ENCODE peak calls at places on chromosomes 11 and 22, in seven cellular contexts. One of them, this sample, is unnamed.
A peak's percentile ranks its signal among the peaks of the same experiment; 100 is the strongest.

GRCh38 chr22:27585141-27585540 is 216.4 kb downstream of the MN1 start:
- DNase-seq in stimulated activated naive B cell treated with anti-CD40 and anti-IgM and Interleukin-4, amounts not matched to agents 10 μg/mL and 1 μg/mL and 100 μg/mL, for 72 hours: no peak
- DNase-seq in AG20443: no peak
- DNase-seq in activated CD8-positive, alpha-beta T cell treated with anti-CD3 and anti-CD28 coated beads, Interleukin-2, amount 10 ng/mL, durations not matched to agents 7 days and 5 days: no peak
- DNase-seq in mesothelial cell of epicardium: no peak
- DNase-seq in heart left ventricle: no peak
- DNase-seq in T-helper 2 cell: no peak
- DNase-seq in this sample: no peak

GRCh38 chr11:12692238-12693074 is 18.2 kb downstream of the TEAD1 start:
- DNase-seq in stimulated activated naive B cell treated with anti-CD40 and anti-IgM and Interleukin-4, amounts not matched to agents 10 μg/mL and 1 μg/mL and 100 μg/mL, for 72 hours: no peak
- DNase-seq in AG20443: peak; percentile 82
- DNase-seq in activated CD8-positive, alpha-beta T cell treated with anti-CD3 and anti-CD28 coated beads, Interleukin-2, amount 10 ng/mL, durations not matched to agents 7 days and 5 days: no peak
- DNase-seq in mesothelial cell of epicardium: no peak
- DNase-seq in heart left ventricle: peak; percentile 92
- DNase-seq in T-helper 2 cell: no peak
- DNase-seq in this sample: no peak

GRCh38 chr11:36453678-36454077 is 56.4 kb downstream of the TRAF6 start:
- DNase-seq in stimulated activated naive B cell treated with anti-CD40 and anti-IgM and Interleukin-4, amounts not matched to agents 10 μg/mL and 1 μg/mL and 100 μg/mL, for 72 hours: peak; percentile 6
- DNase-seq in AG20443: no peak
- DNase-seq in activated CD8-positive, alpha-beta T cell treated with anti-CD3 and anti-CD28 coated beads, Interleukin-2, amount 10 ng/mL, durations not matched to agents 7 days and 5 days: no peak
- DNase-seq in mesothelial cell of epicardium: no peak
- DNase-seq in heart left ventricle: no peak
- DNase-seq in T-helper 2 cell: no peak
- DNase-seq in this sample: no peak

GRCh38 chr11:102177974-102178631 is 67.9 kb downstream of the YAP1 start:
- DNase-seq in stimulated activated naive B cell treated with anti-CD40 and anti-IgM and Interleukin-4, amounts not matched to agents 10 μg/mL and 1 μg/mL and 100 μg/mL, for 72 hours: no peak
- DNase-seq in AG20443: peak; percentile 84
- DNase-seq in activated CD8-positive, alpha-beta T cell treated with anti-CD3 and anti-CD28 coated beads, Interleukin-2, amount 10 ng/mL, durations not matched to agents 7 days and 5 days: no peak
- DNase-seq in mesothelial cell of epicardium: no peak
- DNase-seq in heart left ventricle: no peak
- DNase-seq in T-helper 2 cell: no peak
- DNase-seq in this sample: no peak

GRCh38 chr11:65416341-65417185 is 6.0 kb upstream of the NEAT1 start:
- DNase-seq in stimulated activated naive B cell treated with anti-CD40 and anti-IgM and Interleukin-4, amounts not matched to agents 10 μg/mL and 1 μg/mL and 100 μg/mL, for 72 hours: peak; percentile 89
- DNase-seq in AG20443: peak; percentile 90
- DNase-seq in activated CD8-positive, alpha-beta T cell treated with anti-CD3 and anti-CD28 coated beads, Interleukin-2, amount 10 ng/mL, durations not matched to agents 7 days and 5 days: peak; percentile 94
- DNase-seq in mesothelial cell of epicardium: peak; percentile 80
- DNase-seq in heart left ventricle: peak; percentile 94
- DNase-seq in T-helper 2 cell: peak; percentile 87
- DNase-seq in this sample: peak; percentile 66

GRCh38 chr11:60672255-60672654 is 27.2 kb upstream of the MS4A8 start:
- DNase-seq in stimulated activated naive B cell treated with anti-CD40 and anti-IgM and Interleukin-4, amounts not matched to agents 10 μg/mL and 1 μg/mL and 100 μg/mL, for 72 hours: no peak
- DNase-seq in AG20443: no peak
- DNase-seq in activated CD8-positive, alpha-beta T cell treated with anti-CD3 and anti-CD28 coated beads, Interleukin-2, amount 10 ng/mL, durations not matched to agents 7 days and 5 days: no peak
- DNase-seq in mesothelial cell of epicardium: no peak
- DNase-seq in heart left ventricle: no peak
- DNase-seq in T-helper 2 cell: no peak
- DNase-seq in this sample: no peak

GRCh38 chr11:75839851-75840250 is 24.8 kb downstream of the UVRAG start:
- DNase-seq in stimulated activated naive B cell treated with anti-CD40 and anti-IgM and Interleukin-4, amounts not matched to agents 10 μg/mL and 1 μg/mL and 100 μg/mL, for 72 hours: no peak
- DNase-seq in AG20443: peak; percentile 27
- DNase-seq in activated CD8-positive, alpha-beta T cell treated with anti-CD3 and anti-CD28 coated beads, Interleukin-2, amount 10 ng/mL, durations not matched to agents 7 days and 5 days: no peak
- DNase-seq in mesothelial cell of epicardium: no peak
- DNase-seq in heart left ventricle: no peak
- DNase-seq in T-helper 2 cell: no peak
- DNase-seq in this sample: no peak

GRCh38 chr11:73784080-73784634 is 3.5 kb upstream of the MRPL48 start:
- DNase-seq in stimulated activated naive B cell treated with anti-CD40 and anti-IgM and Interleukin-4, amounts not matched to agents 10 μg/mL and 1 μg/mL and 100 μg/mL, for 72 hours: no peak
- DNase-seq in AG20443: no peak
- DNase-seq in activated CD8-positive, alpha-beta T cell treated with anti-CD3 and anti-CD28 coated beads, Interleukin-2, amount 10 ng/mL, durations not matched to agents 7 days and 5 days: no peak
- DNase-seq in mesothelial cell of epicardium: no peak
- DNase-seq in heart left ventricle: no peak
- DNase-seq in T-helper 2 cell: no peak
- DNase-seq in this sample: no peak

GRCh38 chr11:114187173-114187572 is 109.0 kb upstream of the NNMT start:
- DNase-seq in stimulated activated naive B cell treated with anti-CD40 and anti-IgM and Interleukin-4, amounts not matched to agents 10 μg/mL and 1 μg/mL and 100 μg/mL, for 72 hours: peak; percentile 45
- DNase-seq in AG20443: no peak
- DNase-seq in activated CD8-positive, alpha-beta T cell treated with anti-CD3 and anti-CD28 coated beads, Interleukin-2, amount 10 ng/mL, durations not matched to agents 7 days and 5 days: no peak
- DNase-seq in mesothelial cell of epicardium: no peak
- DNase-seq in heart left ventricle: no peak
- DNase-seq in T-helper 2 cell: no peak
- DNase-seq in this sample: no peak

GRCh38 chr11:77724639-77725038 is 87.0 kb upstream of the CLNS1A start:
- DNase-seq in stimulated activated naive B cell treated with anti-CD40 and anti-IgM and Interleukin-4, amounts not matched to agents 10 μg/mL and 1 μg/mL and 100 μg/mL, for 72 hours: no peak
- DNase-seq in AG20443: no peak
- DNase-seq in activated CD8-positive, alpha-beta T cell treated with anti-CD3 and anti-CD28 coated beads, Interleukin-2, amount 10 ng/mL, durations not matched to agents 7 days and 5 days: no peak
- DNase-seq in mesothelial cell of epicardium: no peak
- DNase-seq in heart left ventricle: no peak
- DNase-seq in T-helper 2 cell: no peak
- DNase-seq in this sample: no peak

GRCh38 chr11:129380413-129380812 is 4.8 kb downstream of the BARX2 start:
- DNase-seq in stimulated activated naive B cell treated with anti-CD40 and anti-IgM and Interleukin-4, amounts not matched to agents 10 μg/mL and 1 μg/mL and 100 μg/mL, for 72 hours: no peak
- DNase-seq in AG20443: no peak
- DNase-seq in activated CD8-positive, alpha-beta T cell treated with anti-CD3 and anti-CD28 coated beads, Interleukin-2, amount 10 ng/mL, durations not matched to agents 7 days and 5 days: no peak
- DNase-seq in mesothelial cell of epicardium: no peak
- DNase-seq in heart left ventricle: no peak
- DNase-seq in T-helper 2 cell: no peak
- DNase-seq in this sample: no peak

GRCh38 chr11:44992181-44992582 is 41.5 kb upstream of the TP53I11 start:
- DNase-seq in stimulated activated naive B cell treated with anti-CD40 and anti-IgM and Interleukin-4, amounts not matched to agents 10 μg/mL and 1 μg/mL and 100 μg/mL, for 72 hours: no peak
- DNase-seq in AG20443: no peak
- DNase-seq in activated CD8-positive, alpha-beta T cell treated with anti-CD3 and anti-CD28 coated beads, Interleukin-2, amount 10 ng/mL, durations not matched to agents 7 days and 5 days: no peak
- DNase-seq in mesothelial cell of epicardium: no peak
- DNase-seq in heart left ventricle: no peak
- DNase-seq in T-helper 2 cell: no peak
- DNase-seq in this sample: no peak

GRCh38 chr22:46237453-46238158 is 12.5 kb downstream of the CDPF1 start:
- DNase-seq in stimulated activated naive B cell treated with anti-CD40 and anti-IgM and Interleukin-4, amounts not matched to agents 10 μg/mL and 1 μg/mL and 100 μg/mL, for 72 hours: no peak
- DNase-seq in AG20443: no peak
- DNase-seq in activated CD8-positive, alpha-beta T cell treated with anti-CD3 and anti-CD28 coated beads, Interleukin-2, amount 10 ng/mL, durations not matched to agents 7 days and 5 days: no peak
- DNase-seq in mesothelial cell of epicardium: no peak
- DNase-seq in heart left ventricle: peak; percentile 68
- DNase-seq in T-helper 2 cell: no peak
- DNase-seq in this sample: no peak

GRCh38 chr22:17477401-17477833 is 85.9 kb upstream of the SLC25A18 start:
- DNase-seq in stimulated activated naive B cell treated with anti-CD40 and anti-IgM and Interleukin-4, amounts not matched to agents 10 μg/mL and 1 μg/mL and 100 μg/mL, for 72 hours: no peak
- DNase-seq in AG20443: no peak
- DNase-seq in activated CD8-positive, alpha-beta T cell treated with anti-CD3 and anti-CD28 coated beads, Interleukin-2, amount 10 ng/mL, durations not matched to agents 7 days and 5 days: no peak
- DNase-seq in mesothelial cell of epicardium: no peak
- DNase-seq in heart left ventricle: peak; percentile 24
- DNase-seq in T-helper 2 cell: no peak
- DNase-seq in this sample: no peak

GRCh38 chr22:37818397-37819099 is 4.6 kb upstream of the GALR3 start:
- DNase-seq in stimulated activated naive B cell treated with anti-CD40 and anti-IgM and Interleukin-4, amounts not matched to agents 10 μg/mL and 1 μg/mL and 100 μg/mL, for 72 hours: peak; percentile 54
- DNase-seq in AG20443: peak; percentile 79
- DNase-seq in activated CD8-positive, alpha-beta T cell treated with anti-CD3 and anti-CD28 coated beads, Interleukin-2, amount 10 ng/mL, durations not matched to agents 7 days and 5 days: peak; percentile 77
- DNase-seq in mesothelial cell of epicardium: no peak
- DNase-seq in heart left ventricle: peak; percentile 61
- DNase-seq in T-helper 2 cell: peak; percentile 40
- DNase-seq in this sample: peak; percentile 67

GRCh38 chr11:107040447-107041444 is 22.5 kb upstream of the GUCY1A2 start:
- DNase-seq in stimulated activated naive B cell treated with anti-CD40 and anti-IgM and Interleukin-4, amounts not matched to agents 10 μg/mL and 1 μg/mL and 100 μg/mL, for 72 hours: no peak
- DNase-seq in AG20443: no peak
- DNase-seq in activated CD8-positive, alpha-beta T cell treated with anti-CD3 and anti-CD28 coated beads, Interleukin-2, amount 10 ng/mL, durations not matched to agents 7 days and 5 days: no peak
- DNase-seq in mesothelial cell of epicardium: no peak
- DNase-seq in heart left ventricle: no peak
- DNase-seq in T-helper 2 cell: no peak
- DNase-seq in this sample: no peak

GRCh38 chr11:111770581-111771134 is 4.5 kb upstream of the PPP2R1B start:
- DNase-seq in stimulated activated naive B cell treated with anti-CD40 and anti-IgM and Interleukin-4, amounts not matched to agents 10 μg/mL and 1 μg/mL and 100 μg/mL, for 72 hours: no peak
- DNase-seq in AG20443: no peak
- DNase-seq in activated CD8-positive, alpha-beta T cell treated with anti-CD3 and anti-CD28 coated beads, Interleukin-2, amount 10 ng/mL, durations not matched to agents 7 days and 5 days: no peak
- DNase-seq in mesothelial cell of epicardium: no peak
- DNase-seq in heart left ventricle: no peak
- DNase-seq in T-helper 2 cell: no peak
- DNase-seq in this sample: no peak

GRCh38 chr11:56410801-56411200 is 1.7 kb upstream of the OR5AL1 start:
- DNase-seq in stimulated activated naive B cell treated with anti-CD40 and anti-IgM and Interleukin-4, amounts not matched to agents 10 μg/mL and 1 μg/mL and 100 μg/mL, for 72 hours: no peak
- DNase-seq in AG20443: no peak
- DNase-seq in activated CD8-positive, alpha-beta T cell treated with anti-CD3 and anti-CD28 coated beads, Interleukin-2, amount 10 ng/mL, durations not matched to agents 7 days and 5 days: no peak
- DNase-seq in mesothelial cell of epicardium: no peak
- DNase-seq in heart left ventricle: no peak
- DNase-seq in T-helper 2 cell: no peak
- DNase-seq in this sample: no peak

GRCh38 chr22:32244547-32244946 is 10.6 kb downstream of the SLC5A4 start:
- DNase-seq in stimulated activated naive B cell treated with anti-CD40 and anti-IgM and Interleukin-4, amounts not matched to agents 10 μg/mL and 1 μg/mL and 100 μg/mL, for 72 hours: no peak
- DNase-seq in AG20443: no peak
- DNase-seq in activated CD8-positive, alpha-beta T cell treated with anti-CD3 and anti-CD28 coated beads, Interleukin-2, amount 10 ng/mL, durations not matched to agents 7 days and 5 days: no peak
- DNase-seq in mesothelial cell of epicardium: no peak
- DNase-seq in heart left ventricle: no peak
- DNase-seq in T-helper 2 cell: no peak
- DNase-seq in this sample: no peak

GRCh38 chr22:30970356-30970746 is 1.3 kb downstream of the TUG1 start:
- DNase-seq in stimulated activated naive B cell treated with anti-CD40 and anti-IgM and Interleukin-4, amounts not matched to agents 10 μg/mL and 1 μg/mL and 100 μg/mL, for 72 hours: no peak
- DNase-seq in AG20443: no peak
- DNase-seq in activated CD8-positive, alpha-beta T cell treated with anti-CD3 and anti-CD28 coated beads, Interleukin-2, amount 10 ng/mL, durations not matched to agents 7 days and 5 days: no peak
- DNase-seq in mesothelial cell of epicardium: no peak
- DNase-seq in heart left ventricle: no peak
- DNase-seq in T-helper 2 cell: no peak
- DNase-seq in this sample: no peak